ENCODE peak calls at places on chromosome 11, in four cellular contexts. Q is dorsolateral prefrontal cortex, U is foreskin fibroblast, Y is fibroblast of mammary gland. I is an unnamed sample.
A peak's percentile ranks its signal among the peaks of the same experiment; 100 is the strongest.

GRCh38 chr11:16561150-16561549 is 177.3 kb upstream of the C11orf58 start:
- DNase-seq in Q (no peak), U (no peak), Y (no peak), I (no peak)

GRCh38 chr11:117919326-117920275 is 9.6 kb downstream of the TMPRSS13 start:
- DNase-seq in Q (no peak), U (no peak), Y (peak; percentile 10), I (no peak)

GRCh38 chr11:101126551-101127347 is 2.9 kb downstream of the PGR start:
- DNase-seq in Q (no peak), U (no peak), Y (peak; percentile 24), I (peak; percentile 64)

GRCh38 chr11:81026008-81026407 is 1585.2 kb upstream of the TENM4 start:
- DNase-seq in Q (no peak), U (no peak), Y (no peak), I (no peak)

GRCh38 chr11:69704508-69705245 is 855 bp upstream of the FGF19 start:
- DNase-seq in Q (no peak), U (no peak), Y (no peak), I (no peak)

GRCh38 chr11:78651923-78652602 is 77.4 kb upstream of the NARS2 start:
- DNase-seq in Q (no peak), U (no peak), Y (no peak), I (no peak)

GRCh38 chr11:74932169-74932568 is 16.7 kb downstream of the XRRA1 start:
- DNase-seq in Q (no peak), U (peak; percentile 63), Y (peak; percentile 85), I (no peak)

GRCh38 chr11:34870548-34871209 is 45.5 kb downstream of the APIP start:
- DNase-seq in Q (no peak), U (no peak), Y (no peak), I (no peak)

GRCh38 chr11:65064847-65065240 is 6.5 kb upstream of the NAALADL1 start:
- DNase-seq in Q (no peak), U (no peak), Y (no peak), I (no peak)

GRCh38 chr11:45872513-45873356 is 12.7 kb upstream of the MAPK8IP1 start:
- DNase-seq in Q (peak; percentile 81), U (peak; percentile 87), Y (peak; percentile 87), I (no peak)

DNA sequence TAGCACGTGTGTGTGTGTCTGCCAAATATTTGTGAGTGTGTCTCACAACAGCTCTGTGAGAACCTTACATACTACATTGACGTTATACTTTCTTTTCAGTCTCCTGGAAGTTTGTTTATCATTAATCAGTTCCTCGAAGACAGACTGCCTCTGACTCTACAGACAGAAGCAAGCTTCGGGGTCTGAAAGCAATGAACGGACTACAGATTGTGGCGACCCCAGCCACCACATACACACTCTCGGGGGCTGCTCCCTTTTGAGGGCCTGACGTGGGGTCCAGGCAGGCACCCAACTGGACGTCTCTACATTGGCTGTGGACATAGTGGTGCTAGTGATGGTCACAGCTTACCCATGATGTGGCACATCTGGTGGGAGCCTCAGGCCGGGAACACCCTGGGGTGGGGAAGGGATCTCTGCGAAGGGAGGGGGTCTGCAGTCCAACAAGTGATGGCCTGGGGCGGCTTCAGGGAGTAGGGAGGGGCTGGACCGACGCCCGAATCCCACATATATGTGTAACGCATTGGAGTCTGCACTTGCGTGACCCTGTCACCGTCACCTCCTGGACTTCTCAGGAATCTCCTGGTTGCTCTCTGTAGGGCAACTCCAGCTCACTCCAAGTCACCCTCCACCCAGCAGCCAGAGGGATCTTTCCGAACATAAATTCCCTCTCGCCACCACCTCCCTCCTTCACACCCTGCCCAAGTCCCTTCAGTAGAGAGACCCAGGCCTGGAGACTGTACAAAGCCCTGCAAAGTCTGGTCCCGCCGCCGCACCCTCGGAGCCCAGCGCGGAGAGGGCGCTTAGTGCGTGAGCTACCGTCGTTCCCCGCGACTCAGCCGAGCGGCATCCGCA is 30.4 kb upstream of the TRIM29 start:
- DNase-seq in Q (no peak), U (no peak), Y (peak; percentile 36), I (no peak)
- H3K4me3 ChIP-seq in Q (peak overlapping the region; percentile 63), U (peak overlapping the region; percentile 61), Y (peak overlapping the region; percentile 48), I (peak overlapping the region; percentile 66)

GRCh38 chr11:18144243-18144642 is 11.9 kb downstream of the MRGPRX3 start:
- DNase-seq in Q (no peak), U (peak; percentile 39), Y (peak; percentile 24), I (no peak)

GRCh38 chr11:18140145-18140544 is 7.8 kb downstream of the MRGPRX3 start:
- DNase-seq in Q (no peak), U (no peak), Y (no peak), I (no peak)

GRCh38 chr11:18145837-18146236 is 13.5 kb downstream of the MRGPRX3 start:
- DNase-seq in Q (no peak), U (no peak), Y (no peak), I (no peak)

DNA sequence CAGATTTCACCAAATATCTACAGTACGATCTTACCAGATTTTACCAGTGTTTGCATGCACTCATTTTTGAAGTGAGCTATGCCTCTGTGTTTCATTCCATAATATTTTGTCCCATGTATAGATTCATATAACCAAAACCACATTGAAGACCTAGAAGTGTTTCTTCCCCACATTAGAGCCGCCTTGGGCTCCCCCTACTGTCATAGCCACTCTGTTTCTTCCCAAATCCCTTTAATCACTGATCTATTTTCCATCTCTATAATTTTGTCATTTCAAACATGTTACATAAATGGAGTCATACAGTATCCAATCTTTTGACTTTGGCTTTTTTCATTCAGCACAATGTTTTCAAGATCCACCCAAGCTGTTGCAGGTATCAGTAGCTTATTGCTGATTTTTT is 12.7 kb downstream of the MRGPRX3 start:
- DNase-seq in Q (no peak), U (no peak), Y (peak; percentile 5), I (no peak)
- TF ChIP-seq CTCF in Q (no peak), U (no peak), Y (peak; percentile 36), I (no peak)

GRCh38 chr11:122663764-122664163 is 8.2 kb downstream of the UBASH3B start:
- DNase-seq in Q (no peak), U (no peak), Y (peak; percentile 40), I (no peak)

GRCh38 chr11:122665882-122666281 is 10.4 kb downstream of the UBASH3B start:
- DNase-seq in Q (no peak), U (no peak), Y (no peak), I (no peak)

GRCh38 chr11:122668562-122669090 is 13.1 kb downstream of the UBASH3B start:
- DNase-seq in Q (peak; percentile 43), U (peak; percentile 83), Y (peak; percentile 86), I (no peak)

GRCh38 chr11:122664188-122664587 is 8.7 kb downstream of the UBASH3B start:
- DNase-seq in Q (no peak), U (no peak), Y (no peak), I (no peak)

DNA sequence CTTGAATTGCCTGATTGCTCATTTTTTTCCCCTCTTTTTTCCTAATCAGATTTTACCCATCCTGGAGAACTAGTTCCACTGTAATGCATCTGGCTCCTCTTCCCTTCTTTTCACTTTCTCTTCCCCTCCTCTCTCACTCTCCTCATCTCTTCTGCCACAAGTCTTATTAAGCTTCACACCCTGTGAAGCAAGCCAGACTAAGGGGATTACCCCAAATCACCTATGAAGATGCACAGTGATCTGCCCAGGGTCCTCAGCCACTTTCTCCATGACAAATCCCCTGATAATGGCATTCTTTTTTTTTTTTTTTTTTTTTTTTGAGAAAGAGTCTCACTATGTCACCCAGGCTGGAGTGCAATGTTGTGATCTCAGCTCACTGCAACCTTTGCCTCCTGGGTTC is 11.2 kb downstream of the UBASH3B start:
- DNase-seq in Q (no peak), U (no peak), Y (no peak), I (no peak)
- H3K4me3 ChIP-seq in Q (no peak overlapping the region), U (no peak overlapping the region), Y (no peak overlapping the region), I (no peak overlapping the region)

GRCh38 chr11:2298795-2299747 is 2.6 kb downstream of the C11orf21 start:
- DNase-seq in Q (no peak), U (no peak), Y (no peak), I (no peak)
- TF ChIP-seq CTCF in Q (no peak), U (no peak), Y (no peak), I (peak; percentile 41)

GRCh38 chr11:112177610-112178009 is 2.3 kb downstream of the BCO2 start:
- DNase-seq in Q (no peak), U (no peak), Y (no peak), I (no peak)

GRCh38 chr11:112175596-112175947 is 260 bp downstream of the BCO2 start:
- DNase-seq in Q (no peak), U (no peak), Y (no peak), I (no peak)

GRCh38 chr11:112179601-112180000 is 4.3 kb downstream of the BCO2 start:
- DNase-seq in Q (no peak), U (no peak), Y (no peak), I (no peak)

GRCh38 chr11:112176077-112176476 is 765 bp downstream of the BCO2 start:
- DNase-seq in Q (no peak), U (no peak), Y (no peak), I (no peak)

DNA sequence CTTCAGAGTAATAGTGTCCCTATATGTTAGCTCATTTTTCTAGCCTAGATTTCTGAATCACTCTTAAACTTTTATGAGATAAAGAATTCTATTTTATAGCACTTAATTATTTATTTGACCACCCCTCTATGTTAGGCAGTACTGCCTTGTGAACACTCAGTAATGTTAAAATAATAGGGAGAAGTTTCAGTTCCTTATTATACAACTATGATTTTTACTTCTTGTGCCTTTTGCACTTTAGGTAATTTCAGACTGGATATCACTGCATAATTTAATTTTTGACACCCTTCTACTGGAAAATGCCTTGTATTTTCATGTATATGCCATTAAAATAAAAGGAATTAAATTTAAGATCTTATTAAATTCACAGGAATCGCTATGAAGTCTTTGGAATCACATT is 3.1 kb downstream of the BCO2 start:
- DNase-seq in Q (no peak), U (no peak), Y (no peak), I (no peak)
- H3K4me3 ChIP-seq in Q (no peak overlapping the region), U (no peak overlapping the region), Y (no peak overlapping the region), I (peak overlapping the region; percentile 65)

GRCh38 chr11:125337836-125338235 is 158.2 kb downstream of the FEZ1 start:
- DNase-seq in Q (peak; percentile 3), U (no peak), Y (peak; percentile 14), I (no peak)
- TF ChIP-seq CTCF in Q (no peak), U (no peak), Y (no peak), I (no peak)

GRCh38 chr11:84828616-84829015 is 798.5 kb downstream of the DLG2 start:
- DNase-seq in Q (no peak), U (no peak), Y (no peak), I (no peak)
- H3K4me3 ChIP-seq in Q (no peak overlapping the region), U (no peak overlapping the region), Y (no peak overlapping the region), I (no peak overlapping the region)